ENCODE peak calls at places on chromosomes 6 and 20, in four cellular contexts. O is HCT116, W is mammary epithelial cell, C is A673. B is an unnamed sample.

GRCh38 chr20:45991616-45992015 is 17.1 kb upstream of the MMP9 start:
- DNase-seq in O (no peak), C (no peak), W (no peak), B (no peak)

GRCh38 chr6:6689413-6690143 is 101.1 kb downstream of the LY86 start:
- DNase-seq in O (no peak), W (peak; percentile 76), C (no peak), B (no peak)

GRCh38 chr20:49447946-49448809 is 34.3 kb downstream of the KCNB1 start:
- DNase-seq in W (no peak), C (peak; percentile 7), O (no peak), B (no peak)

GRCh38 chr6:72522735-72523141 is 99.1 kb upstream of the KCNQ5 start:
- DNase-seq in O (no peak), C (peak; percentile 14), W (peak; percentile 27), B (peak; percentile 50)

GRCh38 chr6:16150098-16150497 is 21.2 kb downstream of the MYLIP start:
- DNase-seq in C (no peak), O (no peak), W (no peak), B (no peak)

GRCh38 chr6:82989891-82990290 is 75.8 kb downstream of the UBE3D start:
- DNase-seq in W (no peak), O (no peak), C (no peak), B (no peak)

GRCh38 chr6:110856296-110856695 is 18.3 kb upstream of the AMD1 start:
- DNase-seq in W (no peak), O (no peak), C (no peak), B (no peak)

GRCh38 chr6:139497344-139497961 is 123.0 kb upstream of the CITED2 start:
- DNase-seq in O (no peak), C (no peak), W (no peak), B (no peak)

GRCh38 chr6:158060447-158061360 is 79.0 kb downstream of the SYNJ2 start:
- DNase-seq in C (peak; percentile 86), W (peak; percentile 82), O (no peak), B (peak; percentile 54)

GRCh38 chr6:43852350-43852864 is 82.4 kb downstream of the VEGFA start:
- DNase-seq in W (no peak), C (no peak), O (no peak), B (no peak)

GRCh38 chr6:87697581-87698552 is 4.2 kb downstream of the AKIRIN2 start:
- DNase-seq in C (peak; percentile 91), O (no peak), W (peak; percentile 27), B (no peak)

GRCh38 chr6:32046450-32047083 is 8.4 kb downstream of the CYP21A2 start:
- DNase-seq in C (peak; percentile 88), W (no peak), O (no peak), B (no peak)

GRCh38 chr6:30793521-30794194 is 49.3 kb upstream of the IER3 start:
- DNase-seq in O (no peak), W (no peak), C (no peak), B (no peak)

GRCh38 chr6:26594730-26595632 is 1.8 kb upstream of the ABT1 start:
- DNase-seq in W (peak; percentile 77), O (peak; percentile 80), C (peak; percentile 78), B (peak; percentile 76)

GRCh38 chr6:31915756-31916155 is 11.8 kb upstream of the C2 start:
- DNase-seq in W (no peak), O (no peak), C (no peak), B (no peak)

GRCh38 chr6:132764370-132764769 is 6.7 kb upstream of the VNN2 start:
- DNase-seq in C (peak; percentile 34), O (no peak), W (peak; percentile 90), B (peak; percentile 32)

GRCh38 chr6:14092861-14093789 is 24.4 kb upstream of the CD83 start:
- DNase-seq in O (no peak), C (no peak), W (peak; percentile 73), B (no peak)

GRCh38 chr20:43893930-43894329 is 20.7 kb upstream of the TOX2 start:
- DNase-seq in W (peak; percentile 68), O (no peak), C (no peak), B (no peak)

GRCh38 chr6:17511084-17511483 is 89.0 kb upstream of the FAM8A1 start:
- DNase-seq in W (no peak), O (no peak), C (no peak), B (no peak)

GRCh38 chr6:75935473-75935793 is 137.0 kb downstream of the IMPG1 start:
- DNase-seq in W (no peak), O (no peak), C (no peak), B (no peak)

GRCh38 chr6:106300944-106301343 is 24.6 kb downstream of the ATG5 start:
- DNase-seq in C (peak; percentile 54), W (peak; percentile 42), O (no peak), B (no peak)

GRCh38 chr6:47044418-47044817 is 2.3 kb upstream of the ADGRF1 start:
- DNase-seq in O (peak; percentile 65), W (peak; percentile 90), C (no peak), B (peak; percentile 65)

GRCh38 chr6:153160221-153160620 is 29.1 kb upstream of the RGS17 start:
- DNase-seq in C (no peak), O (no peak), W (no peak), B (no peak)

GRCh38 chr6:33215761-33216649 is 7.7 kb downstream of the RING1 start:
- DNase-seq in C (no peak), W (no peak), O (no peak), B (no peak)

GRCh38 chr6:145845557-145845956 is 31.0 kb upstream of the FBXO30 start:
- DNase-seq in O (no peak), C (peak; percentile 6), W (no peak), B (no peak)

GRCh38 chr6:139392834-139393233 is 18.4 kb upstream of the CITED2 start:
- DNase-seq in O (no peak), C (no peak), W (no peak), B (no peak)

GRCh38 chr6:20212392-20213111 is at the start of gene MBOAT1:
- DNase-seq in O (peak; percentile 68), C (peak; percentile 95), W (peak; percentile 96), B (peak; percentile 13)

GRCh38 chr20:728022-728944 is 40.0 kb downstream of the SLC52A3 start:
- DNase-seq in W (no peak), C (peak; percentile 69), O (no peak), B (no peak)

GRCh38 chr6:81485395-81485794 is 267.1 kb downstream of the TENT5A start:
- DNase-seq in W (no peak), C (no peak), O (no peak), B (no peak)

GRCh38 chr20:41170386-41171105 is 33.2 kb downstream of the PLCG1 start:
- DNase-seq in O (no peak), W (no peak), C (no peak), B (no peak)

GRCh38 chr20:61461459-61461858 is 209.4 kb downstream of the CDH4 start:
- DNase-seq in W (no peak), O (no peak), C (no peak), B (no peak)

GRCh38 chr6:44646355-44646754 is 258.8 kb downstream of the CDC5L start:
- DNase-seq in W (no peak), O (no peak), C (no peak), B (no peak)

DNA sequence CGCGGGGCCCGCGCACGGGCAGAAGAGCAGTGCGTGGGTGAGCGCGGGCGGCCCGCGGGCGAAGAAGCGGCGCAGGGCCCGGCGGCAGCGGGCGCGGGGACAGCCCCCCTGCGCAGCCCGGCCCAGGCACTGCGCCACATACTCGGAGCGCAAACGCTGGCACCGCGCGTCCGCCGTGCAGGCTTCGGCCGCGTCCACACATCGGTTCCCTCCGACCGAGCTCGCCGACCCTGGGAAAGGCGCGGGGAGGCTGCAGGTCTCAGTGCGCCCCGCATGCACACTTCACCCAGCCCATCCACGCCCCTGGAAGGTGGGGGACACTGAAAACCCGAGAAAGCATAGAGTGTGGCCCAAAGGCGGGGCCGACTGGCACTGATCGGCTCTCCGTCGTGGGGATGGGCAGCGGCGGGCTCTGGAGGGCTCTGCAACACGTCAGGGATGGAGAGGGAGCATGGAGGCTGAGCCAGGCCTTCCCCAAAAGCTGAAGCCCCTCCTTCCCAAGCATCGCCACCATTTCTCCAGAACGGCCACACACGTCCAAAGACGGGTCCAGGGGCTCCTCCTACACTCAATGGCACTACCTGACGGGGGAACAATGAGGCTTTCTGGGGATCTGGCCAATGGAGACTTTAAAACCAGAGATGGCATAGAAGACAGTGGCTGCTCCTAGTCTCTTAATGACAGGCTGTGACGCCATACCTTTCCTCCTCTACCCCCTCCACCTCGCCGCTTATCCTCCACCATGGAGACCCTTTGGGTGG is 2.0 kb downstream of the GFRA4 start:
- DNase-seq in C (no peak), O (no peak), W (no peak), B (no peak)
- TF ChIP-seq EZH2 in C (peak; percentile 90), O (no peak), W (peak; percentile 71), B (peak; percentile 91)

DNA sequence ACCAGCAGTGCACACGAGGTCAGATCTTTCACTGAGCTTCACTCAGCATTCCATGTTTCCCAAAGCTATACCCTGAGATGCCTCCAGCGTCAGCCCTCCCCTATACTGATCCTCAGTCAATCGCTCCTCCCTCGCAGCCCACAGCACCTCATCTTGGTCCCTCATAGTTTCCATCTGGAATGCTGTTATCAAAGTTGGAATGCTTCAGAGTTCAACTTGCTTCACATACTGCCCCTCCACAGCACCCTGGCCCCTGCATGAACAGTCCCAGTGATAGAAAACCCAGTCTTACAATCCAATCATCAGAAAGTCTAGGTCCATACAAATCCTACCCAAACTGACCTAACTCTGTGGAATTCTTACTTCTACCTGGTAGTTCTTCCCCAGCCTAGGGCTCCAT is 20.0 kb downstream of the SPAG4 start:
- DNase-seq in C (no peak), W (no peak), O (no peak), B (no peak)
- H3K27ac ChIP-seq in C (no peak overlapping the region), W (no peak overlapping the region), O (no peak overlapping the region), B (no peak overlapping the region)

GRCh38 chr20:19683168-19683567 is 74.9 kb upstream of the RIN2 start:
- DNase-seq in O (no peak), C (no peak), W (no peak), B (no peak)
- TF ChIP-seq EZH2 in O (no peak), C (no peak), W (no peak), B (no peak)

GRCh38 chr20:62793757-62794006 is 2.6 kb upstream of the MRGBP start:
- DNase-seq in W (no peak), O (no peak), C (no peak), B (no peak)

GRCh38 chr20:62792182-62792939 is 3.9 kb upstream of the MRGBP start:
- DNase-seq in W (peak; percentile 60), C (no peak), O (no peak), B (no peak)

GRCh38 chr20:62794007-62794724 is 2.1 kb upstream of the MRGBP start:
- DNase-seq in O (peak; percentile 93), C (peak; percentile 95), W (peak; percentile 94), B (no peak)

GRCh38 chr20:62791301-62792181 is 4.7 kb upstream of the MRGBP start:
- DNase-seq in W (peak; percentile 78), O (peak; percentile 87), C (peak; percentile 97), B (no peak)

DNA sequence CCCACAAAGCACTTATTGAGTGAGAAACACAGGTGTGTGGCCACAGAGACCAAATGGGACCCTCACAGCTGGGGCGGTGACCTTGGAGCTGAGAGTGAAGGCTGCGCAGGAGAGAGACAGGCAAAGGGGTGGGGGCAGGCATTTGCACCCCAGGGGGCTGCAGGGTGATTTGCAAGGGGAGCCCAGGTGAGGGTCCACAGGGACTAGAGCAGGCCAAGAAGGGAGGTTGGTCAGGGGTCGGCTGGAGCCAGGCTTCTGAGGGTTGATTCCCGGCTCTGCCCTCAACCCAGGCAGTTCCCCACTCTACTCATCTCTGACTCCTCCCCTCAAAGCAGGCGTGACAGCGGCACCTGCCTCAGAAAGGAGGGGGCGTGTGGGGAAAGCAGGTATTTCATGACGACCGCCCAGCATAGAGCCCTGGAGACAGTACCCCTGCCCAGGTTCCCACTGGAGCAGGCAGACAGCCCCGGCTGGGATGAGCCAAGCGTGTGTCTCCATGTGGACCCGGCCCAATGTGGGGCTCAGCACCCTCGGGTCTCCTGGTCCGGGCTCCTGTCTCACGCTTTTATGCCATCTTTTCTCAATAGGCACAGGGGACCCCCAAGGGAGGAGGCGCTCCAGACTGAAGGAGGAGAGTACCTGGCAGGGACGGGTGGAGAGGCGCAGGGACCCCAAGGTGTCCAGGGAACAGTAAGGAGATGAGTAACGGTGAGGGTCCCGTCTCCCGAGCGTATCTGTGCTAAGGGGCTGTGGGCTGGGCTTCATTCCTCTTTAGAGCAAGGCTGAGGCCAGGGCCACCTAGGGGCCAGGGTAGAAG is 3.1 kb upstream of the MRGBP start:
- DNase-seq in C (no peak), O (no peak), W (no peak), B (no peak)
- H3K27ac ChIP-seq in C (peak overlapping the region; percentile 66), O (peak overlapping the region; percentile 74), W (no peak overlapping the region), B (no peak overlapping the region)